ENCODE peak calls at places on chromosomes 16 and 17, in eight cellular contexts. One of them, this sample, is unnamed. For H3K4me1, the result is how much of the 10 kb centered on the place peaks cover.

GRCh38 chr16:14286381-14287230 is 215.5 kb downstream of the MRTFB start:
- DNase-seq in right cardiac atrium: peak
- DNase-seq in fibroblast of lung: peak
- DNase-seq in spleen: no peak
- DNase-seq in transverse colon: peak
- DNase-seq in A549: no peak
- DNase-seq in naive thymus-derived CD4-positive, alpha-beta T cell: no peak
- DNase-seq in aorta: no peak
- DNase-seq in this sample: no peak

GRCh38 chr17:21193031-21193430 is 20.9 kb downstream of the TMEM11 start:
- DNase-seq in right cardiac atrium: no peak
- DNase-seq in fibroblast of lung: no peak
- DNase-seq in spleen: no peak
- DNase-seq in transverse colon: no peak
- DNase-seq in A549: no peak
- DNase-seq in naive thymus-derived CD4-positive, alpha-beta T cell: no peak
- DNase-seq in aorta: no peak
- DNase-seq in this sample: no peak

GRCh38 chr16:31421587-31421986 is 6.6 kb downstream of the COX6A2 start:
- DNase-seq in right cardiac atrium: no peak
- DNase-seq in fibroblast of lung: no peak
- DNase-seq in spleen: no peak
- DNase-seq in transverse colon: no peak
- DNase-seq in A549: no peak
- DNase-seq in naive thymus-derived CD4-positive, alpha-beta T cell: no peak
- DNase-seq in aorta: peak
- DNase-seq in this sample: no peak

GRCh38 chr17:78745407-78746088 is 36.5 kb downstream of the CYTH1 start:
- DNase-seq in right cardiac atrium: no peak
- DNase-seq in fibroblast of lung: peak
- DNase-seq in spleen: peak
- DNase-seq in transverse colon: no peak
- DNase-seq in A549: no peak
- DNase-seq in naive thymus-derived CD4-positive, alpha-beta T cell: peak
- DNase-seq in aorta: no peak
- DNase-seq in this sample: no peak

GRCh38 chr17:47745037-47745380 is 12.0 kb downstream of the TBX21 start:
- DNase-seq in right cardiac atrium: no peak
- DNase-seq in fibroblast of lung: no peak
- DNase-seq in spleen: no peak
- DNase-seq in transverse colon: no peak
- DNase-seq in A549: no peak
- DNase-seq in naive thymus-derived CD4-positive, alpha-beta T cell: no peak
- DNase-seq in aorta: no peak
- DNase-seq in this sample: no peak

GRCh38 chr17:80003969-80004368 is 31.7 kb downstream of the TBC1D16 start:
- DNase-seq in right cardiac atrium: no peak
- DNase-seq in fibroblast of lung: no peak
- DNase-seq in spleen: no peak
- DNase-seq in transverse colon: no peak
- DNase-seq in A549: no peak
- DNase-seq in naive thymus-derived CD4-positive, alpha-beta T cell: no peak
- DNase-seq in aorta: no peak
- DNase-seq in this sample: no peak

GRCh38 chr16:58732545-58733247 is 1.4 kb downstream of the GOT2 start:
- DNase-seq in right cardiac atrium: no peak
- DNase-seq in fibroblast of lung: peak
- DNase-seq in spleen: no peak
- DNase-seq in transverse colon: no peak
- DNase-seq in A549: no peak
- DNase-seq in naive thymus-derived CD4-positive, alpha-beta T cell: no peak
- DNase-seq in aorta: no peak
- DNase-seq in this sample: no peak

GRCh38 chr16:732936-733335 is 6.0 kb downstream of the HAGHL start:
- DNase-seq in right cardiac atrium: peak
- DNase-seq in fibroblast of lung: no peak
- DNase-seq in spleen: no peak
- DNase-seq in transverse colon: no peak
- DNase-seq in A549: no peak
- DNase-seq in naive thymus-derived CD4-positive, alpha-beta T cell: no peak
- DNase-seq in aorta: no peak
- DNase-seq in this sample: no peak

GRCh38 chr17:39706383-39706782 is 6.5 kb downstream of the ERBB2 start:
- DNase-seq in right cardiac atrium: no peak
- DNase-seq in fibroblast of lung: no peak
- DNase-seq in spleen: no peak
- DNase-seq in transverse colon: no peak
- DNase-seq in A549: no peak
- DNase-seq in naive thymus-derived CD4-positive, alpha-beta T cell: no peak
- DNase-seq in aorta: no peak
- DNase-seq in this sample: no peak

GRCh38 chr17:2418572-2418971 is 17.7 kb upstream of the MNT start:
- DNase-seq in right cardiac atrium: peak
- DNase-seq in fibroblast of lung: peak
- DNase-seq in spleen: no peak
- DNase-seq in transverse colon: no peak
- DNase-seq in A549: no peak
- DNase-seq in naive thymus-derived CD4-positive, alpha-beta T cell: no peak
- DNase-seq in aorta: no peak
- DNase-seq in this sample: no peak

GRCh38 chr17:40542562-40543411 is 22.5 kb downstream of the CCR7 start:
- DNase-seq in right cardiac atrium: peak
- DNase-seq in fibroblast of lung: peak
- DNase-seq in spleen: peak
- DNase-seq in transverse colon: peak
- DNase-seq in A549: peak
- DNase-seq in naive thymus-derived CD4-positive, alpha-beta T cell: no peak
- DNase-seq in aorta: peak
- DNase-seq in this sample: peak

GRCh38 chr17:46157443-46158107 is 35.7 kb downstream of the KANSL1 start:
- DNase-seq in right cardiac atrium: no peak
- DNase-seq in fibroblast of lung: peak
- DNase-seq in spleen: no peak
- DNase-seq in transverse colon: no peak
- DNase-seq in A549: no peak
- DNase-seq in naive thymus-derived CD4-positive, alpha-beta T cell: no peak
- DNase-seq in aorta: no peak
- DNase-seq in this sample: no peak

GRCh38 chr16:17328971-17329370 is 141.8 kb downstream of the XYLT1 start:
- DNase-seq in right cardiac atrium: peak
- DNase-seq in fibroblast of lung: peak
- DNase-seq in spleen: no peak
- DNase-seq in transverse colon: peak
- DNase-seq in A549: no peak
- DNase-seq in naive thymus-derived CD4-positive, alpha-beta T cell: no peak
- DNase-seq in aorta: no peak
- DNase-seq in this sample: no peak

GRCh38 chr16:17331071-17331521 is 139.7 kb downstream of the XYLT1 start:
- DNase-seq in right cardiac atrium: peak
- DNase-seq in fibroblast of lung: peak
- DNase-seq in spleen: no peak
- DNase-seq in transverse colon: no peak
- DNase-seq in A549: no peak
- DNase-seq in naive thymus-derived CD4-positive, alpha-beta T cell: no peak
- DNase-seq in aorta: peak
- DNase-seq in this sample: no peak

GRCh38 chr16:17329412-17329811 is 141.3 kb downstream of the XYLT1 start:
- DNase-seq in right cardiac atrium: no peak
- DNase-seq in fibroblast of lung: no peak
- DNase-seq in spleen: no peak
- DNase-seq in transverse colon: no peak
- DNase-seq in A549: no peak
- DNase-seq in naive thymus-derived CD4-positive, alpha-beta T cell: no peak
- DNase-seq in aorta: no peak
- DNase-seq in this sample: no peak

GRCh38 chr16:17331991-17332390 is 138.8 kb downstream of the XYLT1 start:
- DNase-seq in right cardiac atrium: no peak
- DNase-seq in fibroblast of lung: no peak
- DNase-seq in spleen: no peak
- DNase-seq in transverse colon: no peak
- DNase-seq in A549: no peak
- DNase-seq in naive thymus-derived CD4-positive, alpha-beta T cell: no peak
- DNase-seq in aorta: no peak
- DNase-seq in this sample: no peak

DNA sequence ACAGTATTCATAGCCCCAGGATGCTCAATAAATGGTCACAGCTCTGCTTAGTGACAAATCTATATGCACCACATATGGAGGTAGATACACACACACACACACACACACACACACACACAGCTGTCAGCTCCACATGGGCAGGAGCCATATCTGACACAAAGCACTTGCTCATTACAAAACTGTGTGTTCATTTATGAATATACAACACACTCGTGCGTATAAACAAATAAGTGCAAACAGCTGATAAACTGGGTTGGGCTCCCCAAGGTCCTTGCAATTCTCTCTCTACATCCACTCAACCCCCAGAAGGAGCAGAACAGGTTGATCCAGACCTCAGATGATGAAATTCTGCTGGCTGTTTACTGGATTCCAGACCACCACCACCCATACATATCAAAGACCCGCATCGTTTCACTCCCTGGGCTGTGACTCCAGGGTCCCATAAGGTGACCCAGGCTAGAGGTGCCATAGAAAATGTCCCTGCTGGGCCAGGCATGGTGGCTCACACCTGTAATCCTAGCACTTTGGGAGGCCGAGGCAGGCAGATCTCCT is 140.7 kb downstream of the XYLT1 start:
- DNase-seq in right cardiac atrium: no peak
- DNase-seq in fibroblast of lung: no peak
- DNase-seq in spleen: no peak
- DNase-seq in transverse colon: peak
- DNase-seq in A549: no peak
- DNase-seq in naive thymus-derived CD4-positive, alpha-beta T cell: no peak
- DNase-seq in aorta: no peak
- DNase-seq in this sample: no peak
- H3K4me1 ChIP-seq in right cardiac atrium: under half
- H3K4me1 ChIP-seq in fibroblast of lung: under half
- H3K4me1 ChIP-seq in spleen: under half
- H3K4me1 ChIP-seq in transverse colon: under half
- H3K4me1 ChIP-seq in A549: under half
- H3K4me1 ChIP-seq in naive thymus-derived CD4-positive, alpha-beta T cell: under half
- H3K4me1 ChIP-seq in aorta: under half
- H3K4me1 ChIP-seq in this sample: under half

GRCh38 chr17:59839646-59840328 is 53.0 kb downstream of the TUBD1 start:
- DNase-seq in right cardiac atrium: no peak
- DNase-seq in fibroblast of lung: peak
- DNase-seq in spleen: no peak
- DNase-seq in transverse colon: no peak
- DNase-seq in A549: no peak
- DNase-seq in naive thymus-derived CD4-positive, alpha-beta T cell: no peak
- DNase-seq in aorta: no peak
- DNase-seq in this sample: no peak

GRCh38 chr17:59842901-59843652 is 49.7 kb downstream of the TUBD1 start:
- DNase-seq in right cardiac atrium: no peak
- DNase-seq in fibroblast of lung: peak
- DNase-seq in spleen: no peak
- DNase-seq in transverse colon: peak
- DNase-seq in A549: peak
- DNase-seq in naive thymus-derived CD4-positive, alpha-beta T cell: no peak
- DNase-seq in aorta: peak
- DNase-seq in this sample: peak

GRCh38 chr17:59838196-59838911 is 54.4 kb downstream of the TUBD1 start:
- DNase-seq in right cardiac atrium: no peak
- DNase-seq in fibroblast of lung: peak
- DNase-seq in spleen: no peak
- DNase-seq in transverse colon: no peak
- DNase-seq in A549: no peak
- DNase-seq in naive thymus-derived CD4-positive, alpha-beta T cell: no peak
- DNase-seq in aorta: no peak
- DNase-seq in this sample: no peak

GRCh38 chr17:59840329-59840907 is 52.3 kb downstream of the TUBD1 start:
- DNase-seq in right cardiac atrium: no peak
- DNase-seq in fibroblast of lung: peak
- DNase-seq in spleen: no peak
- DNase-seq in transverse colon: no peak
- DNase-seq in A549: no peak
- DNase-seq in naive thymus-derived CD4-positive, alpha-beta T cell: no peak
- DNase-seq in aorta: no peak
- DNase-seq in this sample: no peak

GRCh38 chr17:59840908-59841666 is 51.7 kb downstream of the TUBD1 start:
- DNase-seq in right cardiac atrium: no peak
- DNase-seq in fibroblast of lung: peak
- DNase-seq in spleen: no peak
- DNase-seq in transverse colon: no peak
- DNase-seq in A549: no peak
- DNase-seq in naive thymus-derived CD4-positive, alpha-beta T cell: no peak
- DNase-seq in aorta: no peak
- DNase-seq in this sample: no peak
- H3K4me1 ChIP-seq in right cardiac atrium: under half
- H3K4me1 ChIP-seq in fibroblast of lung: under half
- H3K4me1 ChIP-seq in spleen: under half
- H3K4me1 ChIP-seq in transverse colon: under half
- H3K4me1 ChIP-seq in A549: under half
- H3K4me1 ChIP-seq in naive thymus-derived CD4-positive, alpha-beta T cell: under half
- H3K4me1 ChIP-seq in aorta: under half
- H3K4me1 ChIP-seq in this sample: under half

DNA sequence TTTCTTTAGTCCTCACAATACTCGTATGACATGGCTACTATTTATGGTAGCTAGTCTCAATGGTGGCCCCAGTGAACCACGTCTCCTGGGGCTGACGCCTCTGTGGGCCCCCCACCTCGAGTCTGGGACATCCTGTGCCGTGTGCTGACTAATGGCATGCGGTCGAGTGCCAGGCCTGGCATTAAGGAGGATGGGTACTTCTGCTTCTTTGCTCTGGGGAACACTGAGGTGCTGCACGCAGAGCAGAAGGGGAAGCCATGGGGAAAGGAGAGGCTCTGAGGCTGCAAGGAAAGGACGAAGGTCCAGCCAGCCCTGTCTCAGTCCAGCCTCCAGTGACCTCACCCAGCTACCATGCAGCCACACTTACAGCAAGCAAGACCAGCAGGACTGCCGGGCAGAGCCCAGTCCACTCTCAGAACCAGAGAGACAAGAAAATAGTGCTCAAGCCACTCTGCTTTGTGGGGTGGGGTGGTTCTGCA is 5.7 kb upstream of the MPRIP start:
- DNase-seq in right cardiac atrium: peak
- DNase-seq in fibroblast of lung: no peak
- DNase-seq in spleen: peak
- DNase-seq in transverse colon: no peak
- DNase-seq in A549: no peak
- DNase-seq in naive thymus-derived CD4-positive, alpha-beta T cell: no peak
- DNase-seq in aorta: peak
- DNase-seq in this sample: no peak
- H3K4me1 ChIP-seq in right cardiac atrium: under half
- H3K4me1 ChIP-seq in fibroblast of lung: under half
- H3K4me1 ChIP-seq in spleen: under half
- H3K4me1 ChIP-seq in transverse colon: under half
- H3K4me1 ChIP-seq in A549: half or more
- H3K4me1 ChIP-seq in naive thymus-derived CD4-positive, alpha-beta T cell: under half
- H3K4me1 ChIP-seq in aorta: under half
- H3K4me1 ChIP-seq in this sample: under half

DNA sequence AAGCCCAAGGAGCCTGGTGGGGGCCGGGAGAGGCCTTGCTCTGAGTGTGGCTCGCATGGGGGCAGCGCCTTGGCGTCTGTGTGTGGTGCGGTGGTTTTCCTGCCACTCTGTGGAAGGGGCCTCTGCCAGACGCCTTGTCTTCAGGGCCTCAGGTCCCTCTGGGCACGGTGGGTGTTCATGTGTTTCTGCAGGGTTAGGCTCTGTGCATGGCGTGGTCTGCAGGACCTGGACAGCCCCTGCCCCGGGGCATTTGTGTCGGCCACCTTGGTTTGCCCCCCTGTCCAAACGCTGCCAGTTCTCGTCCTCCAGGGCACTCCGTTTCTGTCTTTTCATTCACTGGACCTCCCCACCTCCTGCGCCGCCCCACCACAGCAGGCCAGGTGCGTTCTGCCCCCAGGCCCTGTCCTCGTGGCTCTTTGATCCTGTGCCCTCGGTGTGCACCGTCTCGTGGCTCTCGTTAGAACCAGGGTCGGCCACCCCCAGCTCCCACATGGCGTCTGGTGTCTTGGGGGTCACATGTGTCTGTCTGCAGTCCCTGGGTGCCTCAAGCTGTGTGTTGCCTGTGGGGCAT is 43.7 kb upstream of the ZNF750 start:
- DNase-seq in right cardiac atrium: peak
- DNase-seq in fibroblast of lung: no peak
- DNase-seq in spleen: no peak
- DNase-seq in transverse colon: no peak
- DNase-seq in A549: no peak
- DNase-seq in naive thymus-derived CD4-positive, alpha-beta T cell: no peak
- DNase-seq in aorta: no peak
- DNase-seq in this sample: no peak
- H3K4me1 ChIP-seq in right cardiac atrium: under half
- H3K4me1 ChIP-seq in fibroblast of lung: under half
- H3K4me1 ChIP-seq in spleen: under half
- H3K4me1 ChIP-seq in transverse colon: under half
- H3K4me1 ChIP-seq in A549: under half
- H3K4me1 ChIP-seq in naive thymus-derived CD4-positive, alpha-beta T cell: half or more
- H3K4me1 ChIP-seq in aorta: under half
- H3K4me1 ChIP-seq in this sample: under half